ENCODE peak calls at places on chromosomes 4 and X, in four cellular contexts. One of them, this sample, is unnamed.

GRCh38 chr4:26075588-26075987 is 161.6 kb downstream of the SMIM20 start:
- DNase-seq in fibroblast of the aortic adventitia: no peak
- DNase-seq in mammary epithelial cell: peak; percentile 36
- DNase-seq in stomach: no peak
- DNase-seq in this sample: no peak

GRCh38 chrX:40084471-40084870 is 13.3 kb downstream of the BCOR start:
- DNase-seq in mammary epithelial cell: no peak
- DNase-seq in fibroblast of the aortic adventitia: no peak
- DNase-seq in stomach: no peak
- DNase-seq in this sample: no peak

GRCh38 chrX:124028177-124028576 is 66.7 kb downstream of the STAG2 start:
- DNase-seq in fibroblast of the aortic adventitia: peak; percentile 37
- DNase-seq in mammary epithelial cell: peak; percentile 16
- DNase-seq in stomach: no peak
- DNase-seq in this sample: no peak

GRCh38 chr4:127503111-127503510 is 129.6 kb upstream of the INTU start:
- DNase-seq in fibroblast of the aortic adventitia: peak; percentile 61
- DNase-seq in stomach: no peak
- DNase-seq in mammary epithelial cell: no peak
- DNase-seq in this sample: no peak

GRCh38 chr4:118857760-118858159 is 21.8 kb upstream of the SEC24D start:
- DNase-seq in mammary epithelial cell: no peak
- DNase-seq in stomach: no peak
- DNase-seq in fibroblast of the aortic adventitia: no peak
- DNase-seq in this sample: no peak

GRCh38 chrX:7115557-7115956 is 32.0 kb upstream of the STS start:
- DNase-seq in stomach: no peak
- DNase-seq in fibroblast of the aortic adventitia: peak; percentile 43
- DNase-seq in mammary epithelial cell: no peak
- DNase-seq in this sample: no peak

GRCh38 chrX:152020895-152021294 is 46.4 kb upstream of the GABRE start:
- DNase-seq in stomach: no peak
- DNase-seq in fibroblast of the aortic adventitia: no peak
- DNase-seq in mammary epithelial cell: peak; percentile 5
- DNase-seq in this sample: no peak

GRCh38 chr4:78954048-78954666 is 14.9 kb upstream of the PAQR3 start:
- DNase-seq in stomach: no peak
- DNase-seq in mammary epithelial cell: no peak
- DNase-seq in fibroblast of the aortic adventitia: no peak
- DNase-seq in this sample: no peak

GRCh38 chrX:13323241-13323640 is 3.4 kb upstream of the ATXN3L start:
- DNase-seq in mammary epithelial cell: no peak
- DNase-seq in fibroblast of the aortic adventitia: no peak
- DNase-seq in stomach: no peak
- DNase-seq in this sample: no peak

GRCh38 chr4:127616898-127617297 is 15.9 kb upstream of the INTU start:
- DNase-seq in fibroblast of the aortic adventitia: no peak
- DNase-seq in stomach: no peak
- DNase-seq in mammary epithelial cell: no peak
- DNase-seq in this sample: no peak

GRCh38 chrX:34382416-34382815 is 250.3 kb upstream of the FAM47A start:
- DNase-seq in stomach: no peak
- DNase-seq in mammary epithelial cell: peak; percentile 4
- DNase-seq in fibroblast of the aortic adventitia: peak; percentile 79
- DNase-seq in this sample: peak; percentile 85

GRCh38 chr4:99968330-99968729 is 18.3 kb upstream of the H2AZ1 start:
- DNase-seq in fibroblast of the aortic adventitia: peak; percentile 52
- DNase-seq in mammary epithelial cell: peak; percentile 47
- DNase-seq in stomach: no peak
- DNase-seq in this sample: no peak

GRCh38 chr4:122842984-122843531 is 16.4 kb downstream of the FGF2 start:
- DNase-seq in fibroblast of the aortic adventitia: peak; percentile 56
- DNase-seq in mammary epithelial cell: no peak
- DNase-seq in stomach: no peak
- DNase-seq in this sample: peak; percentile 97

GRCh38 chrX:136747003-136747986 is 33.4 kb downstream of the ARHGEF6 start:
- DNase-seq in fibroblast of the aortic adventitia: no peak
- DNase-seq in mammary epithelial cell: no peak
- DNase-seq in stomach: no peak
- DNase-seq in this sample: no peak

GRCh38 chr4:25030283-25031076 is at the start of gene LGI2:
- DNase-seq in stomach: peak; percentile 68
- DNase-seq in fibroblast of the aortic adventitia: no peak
- DNase-seq in mammary epithelial cell: no peak
- DNase-seq in this sample: no peak

GRCh38 chrX:81120936-81121351 is 80.8 kb downstream of the HMGN5 start:
- DNase-seq in mammary epithelial cell: peak; percentile 50
- DNase-seq in fibroblast of the aortic adventitia: peak; percentile 53
- DNase-seq in stomach: peak; percentile 34
- DNase-seq in this sample: no peak

GRCh38 chr4:18676136-18676922 is 654.8 kb upstream of the LCORL start:
- DNase-seq in stomach: no peak
- DNase-seq in fibroblast of the aortic adventitia: no peak
- DNase-seq in mammary epithelial cell: no peak
- DNase-seq in this sample: no peak

GRCh38 chr4:121784975-121785374 is 16.1 kb upstream of the EXOSC9 start:
- DNase-seq in mammary epithelial cell: peak; percentile 82
- DNase-seq in fibroblast of the aortic adventitia: peak; percentile 97
- DNase-seq in stomach: no peak
- DNase-seq in this sample: no peak

GRCh38 chr4:134727696-134728095 is 526.1 kb upstream of the PABPC4L start:
- DNase-seq in mammary epithelial cell: no peak
- DNase-seq in stomach: no peak
- DNase-seq in fibroblast of the aortic adventitia: no peak
- DNase-seq in this sample: peak; percentile 59

GRCh38 chr4:1400861-1401408 is 5.3 kb downstream of the NKX1-1 start:
- DNase-seq in mammary epithelial cell: no peak
- DNase-seq in fibroblast of the aortic adventitia: no peak
- DNase-seq in stomach: peak; percentile 9
- DNase-seq in this sample: no peak

GRCh38 chr4:8537041-8537461 is 43.1 kb upstream of the GPR78 start:
- DNase-seq in stomach: peak; percentile 80
- DNase-seq in fibroblast of the aortic adventitia: peak; percentile 92
- DNase-seq in mammary epithelial cell: peak; percentile 97
- DNase-seq in this sample: peak; percentile 48
- H3K4me3 ChIP-seq in stomach: no peak overlapping the region
- H3K4me3 ChIP-seq in fibroblast of the aortic adventitia: no peak overlapping the region
- H3K4me3 ChIP-seq in mammary epithelial cell: no peak overlapping the region
- H3K4me3 ChIP-seq in this sample: no peak overlapping the region

GRCh38 chr4:73617256-73617655 is 3.0 kb downstream of the RASSF6 start:
- DNase-seq in stomach: no peak
- DNase-seq in mammary epithelial cell: peak; percentile 66
- DNase-seq in fibroblast of the aortic adventitia: no peak
- DNase-seq in this sample: no peak

GRCh38 chr4:73613130-73613529 is 7.1 kb downstream of the RASSF6 start:
- DNase-seq in fibroblast of the aortic adventitia: no peak
- DNase-seq in stomach: no peak
- DNase-seq in mammary epithelial cell: peak; percentile 92
- DNase-seq in this sample: peak; percentile 43

GRCh38 chr4:73612032-73612431 is 8.2 kb downstream of the RASSF6 start:
- DNase-seq in mammary epithelial cell: peak; percentile 91
- DNase-seq in stomach: no peak
- DNase-seq in fibroblast of the aortic adventitia: peak; percentile 26
- DNase-seq in this sample: no peak

GRCh38 chr4:73614468-73614867 is 5.8 kb downstream of the RASSF6 start:
- DNase-seq in stomach: no peak
- DNase-seq in fibroblast of the aortic adventitia: no peak
- DNase-seq in mammary epithelial cell: no peak
- DNase-seq in this sample: peak; percentile 63

GRCh38 chr4:73615613-73616012 is 4.6 kb downstream of the RASSF6 start:
- DNase-seq in fibroblast of the aortic adventitia: no peak
- DNase-seq in stomach: no peak
- DNase-seq in mammary epithelial cell: peak; percentile 73
- DNase-seq in this sample: no peak
- TF ChIP-seq CTCF in fibroblast of the aortic adventitia: no peak
- TF ChIP-seq CTCF in stomach: no peak
- TF ChIP-seq CTCF in mammary epithelial cell: peak; percentile 31
- TF ChIP-seq CTCF in this sample: no peak

GRCh38 chr4:38948551-38948950 is 80.9 kb downstream of the FAM114A1 start:
- DNase-seq in stomach: no peak
- DNase-seq in fibroblast of the aortic adventitia: peak; percentile 97
- DNase-seq in mammary epithelial cell: peak; percentile 76
- DNase-seq in this sample: no peak
- H3K4me3 ChIP-seq in stomach: no peak overlapping the region
- H3K4me3 ChIP-seq in fibroblast of the aortic adventitia: no peak overlapping the region
- H3K4me3 ChIP-seq in mammary epithelial cell: no peak overlapping the region
- H3K4me3 ChIP-seq in this sample: no peak overlapping the region

DNA sequence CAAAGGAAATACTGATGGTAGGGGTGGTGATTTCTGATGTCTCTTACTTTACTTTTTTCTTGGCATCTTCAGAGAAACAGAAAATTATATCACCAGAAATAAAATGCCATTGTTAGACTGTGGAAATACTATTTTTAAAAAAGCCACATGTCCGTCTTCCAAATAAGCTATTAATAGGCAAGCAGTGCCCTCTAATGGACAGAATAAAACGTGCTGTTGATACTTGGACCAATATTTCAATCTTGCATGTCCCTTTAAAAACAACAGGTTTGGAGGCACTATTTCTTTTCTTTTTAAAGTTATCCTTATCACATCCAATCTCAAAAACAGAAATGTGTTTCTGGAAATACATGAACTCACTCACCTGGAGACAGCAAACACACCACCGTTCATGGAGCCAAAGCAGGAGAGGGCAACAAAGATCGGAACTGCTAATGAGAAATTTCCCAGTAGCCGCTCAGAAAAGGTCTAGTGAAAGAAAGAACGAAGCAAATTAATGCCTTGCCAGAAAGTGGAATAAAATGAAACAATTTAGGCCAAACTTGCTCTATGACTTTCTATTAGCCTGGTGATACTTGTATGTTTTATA is 59.2 kb downstream of the SLC7A11 start:
- DNase-seq in mammary epithelial cell: peak; percentile 45
- DNase-seq in stomach: no peak
- DNase-seq in fibroblast of the aortic adventitia: peak; percentile 85
- DNase-seq in this sample: peak; percentile 43
- TF ChIP-seq CTCF in mammary epithelial cell: peak; percentile 70
- TF ChIP-seq CTCF in stomach: no peak
- TF ChIP-seq CTCF in fibroblast of the aortic adventitia: peak; percentile 67
- TF ChIP-seq CTCF in this sample: peak; percentile 75

GRCh38 chr4:107823870-107824366 is 814 bp upstream of the SGMS2 start:
- DNase-seq in stomach: no peak
- DNase-seq in mammary epithelial cell: no peak
- DNase-seq in fibroblast of the aortic adventitia: no peak
- DNase-seq in this sample: no peak
- H3K4me3 ChIP-seq in stomach: peak overlapping the region; percentile 78
- H3K4me3 ChIP-seq in mammary epithelial cell: peak overlapping the region; percentile 90
- H3K4me3 ChIP-seq in fibroblast of the aortic adventitia: peak overlapping the region; percentile 96
- H3K4me3 ChIP-seq in this sample: peak overlapping the region; percentile 66

This sample was measured in LNCaP clone FGC.